ENCODE peak calls at places on chromosomes 11 and 22, in nine cellular contexts. W is upper lobe of right lung, M is cardiac muscle cell, S is lower leg skin, V is GM06990, K is fibroblast of pulmonary artery, R is left lung, A is neural progenitor cell, N is mucosa of descending colon. D is an unnamed sample.

GRCh38 chr11:16779436-16779835 is 41.0 kb downstream of the C11orf58 start:
- DNase-seq in W (peak), M (no peak), S (peak), V (no peak), K (no peak), R (peak), A (no peak), N (peak), D (no peak)

GRCh38 chr22:30605449-30606110 is 1.4 kb upstream of the TCN2 start:
- DNase-seq in W (no peak), M (peak), S (no peak), V (peak), K (peak), R (peak), A (peak), N (peak), D (peak)

GRCh38 chr11:3808846-3809623 is 675 bp downstream of the PGAP2 start:
- DNase-seq in W (no peak), M (peak), S (no peak), V (no peak), K (peak), R (peak), A (peak), N (peak), D (peak)

GRCh38 chr11:132099692-132100091 is 729.3 kb downstream of the NTM start:
- DNase-seq in W (no peak), M (peak), S (no peak), V (no peak), K (no peak), R (no peak), A (peak), N (peak), D (peak)

GRCh38 chr22:37173709-37174108 is 14.3 kb downstream of the C1QTNF6 start:
- DNase-seq in W (no peak), M (no peak), S (peak), V (no peak), K (peak), R (peak), A (no peak), N (no peak), D (no peak)

GRCh38 chr11:31397239-31397834 is 27.7 kb downstream of the DNAJC24 start:
- DNase-seq in W (no peak), M (peak), S (no peak), V (no peak), K (peak), R (no peak), A (peak), N (no peak), D (peak)

GRCh38 chr11:66467756-66468155 is 1.1 kb downstream of the PELI3 start:
- DNase-seq in W (no peak), M (peak), S (no peak), V (no peak), K (no peak), R (peak), A (peak), N (peak), D (no peak)

GRCh38 chr22:20498913-20499312 is 3.3 kb upstream of the KLHL22 start:
- DNase-seq in W (no peak), M (no peak), S (no peak), V (no peak), K (no peak), R (no peak), A (no peak), N (no peak), D (peak)

GRCh38 chr11:67696998-67697397 is 22.6 kb upstream of the ALDH3B2 start:
- DNase-seq in W (no peak), M (no peak), S (peak), V (no peak), K (no peak), R (no peak), A (no peak), N (no peak), D (no peak)

GRCh38 chr11:67697846-67698245 is 23.4 kb upstream of the ALDH3B2 start:
- DNase-seq in W (no peak), M (no peak), S (no peak), V (no peak), K (no peak), R (no peak), A (no peak), N (no peak), D (no peak)

GRCh38 chr11:67700141-67700540 is 25.7 kb upstream of the ALDH3B2 start:
- DNase-seq in W (no peak), M (no peak), S (no peak), V (no peak), K (no peak), R (no peak), A (peak), N (no peak), D (no peak)

GRCh38 chr11:67699521-67699920 is 25.1 kb upstream of the ALDH3B2 start:
- DNase-seq in W (no peak), M (no peak), S (peak), V (no peak), K (peak), R (no peak), A (no peak), N (no peak), D (peak)

GRCh38 chr11:67698247-67698646 is 23.8 kb upstream of the ALDH3B2 start:
- DNase-seq in W (no peak), M (no peak), S (no peak), V (peak), K (no peak), R (no peak), A (no peak), N (no peak), D (peak)
- TF ChIP-seq CTCF in W (no peak), M (no peak), S (no peak), V (peak), K (peak), R (no peak), A (no peak), N (no peak), D (no peak)

GRCh38 chr11:45778341-45778740 is 26.6 kb upstream of the SLC35C1 start:
- DNase-seq in W (no peak), M (no peak), S (peak), V (no peak), K (no peak), R (no peak), A (no peak), N (no peak), D (no peak)

GRCh38 chr11:45774786-45775185 is 30.2 kb upstream of the SLC35C1 start:
- DNase-seq in W (no peak), M (no peak), S (peak), V (no peak), K (no peak), R (no peak), A (no peak), N (no peak), D (no peak)

GRCh38 chr11:45774023-45774655 is 30.8 kb upstream of the SLC35C1 start:
- DNase-seq in W (peak), M (no peak), S (peak), V (no peak), K (no peak), R (no peak), A (no peak), N (no peak), D (no peak)

GRCh38 chr11:45777127-45777969 is 27.6 kb upstream of the SLC35C1 start:
- DNase-seq in W (no peak), M (no peak), S (peak), V (no peak), K (peak), R (no peak), A (no peak), N (no peak), D (no peak)

GRCh38 chr11:45779602-45780001 is 25.3 kb upstream of the SLC35C1 start:
- DNase-seq in W (no peak), M (no peak), S (peak), V (no peak), K (no peak), R (no peak), A (no peak), N (no peak), D (no peak)
- H3K4me3 ChIP-seq in W (no peak), M (no peak), S (no peak), V (no peak), K (no peak), R (no peak), A (no peak), N (no peak), D (no peak)

GRCh38 chr11:58691675-58692074 is 40.1 kb downstream of the GLYAT start:
- DNase-seq in W (no peak), M (no peak), S (no peak), V (no peak), K (no peak), R (no peak), A (no peak), N (no peak), D (no peak)

GRCh38 chr11:58685973-58686720 is 45.6 kb downstream of the GLYAT start:
- DNase-seq in W (no peak), M (no peak), S (no peak), V (no peak), K (no peak), R (no peak), A (no peak), N (no peak), D (no peak)

DNA sequence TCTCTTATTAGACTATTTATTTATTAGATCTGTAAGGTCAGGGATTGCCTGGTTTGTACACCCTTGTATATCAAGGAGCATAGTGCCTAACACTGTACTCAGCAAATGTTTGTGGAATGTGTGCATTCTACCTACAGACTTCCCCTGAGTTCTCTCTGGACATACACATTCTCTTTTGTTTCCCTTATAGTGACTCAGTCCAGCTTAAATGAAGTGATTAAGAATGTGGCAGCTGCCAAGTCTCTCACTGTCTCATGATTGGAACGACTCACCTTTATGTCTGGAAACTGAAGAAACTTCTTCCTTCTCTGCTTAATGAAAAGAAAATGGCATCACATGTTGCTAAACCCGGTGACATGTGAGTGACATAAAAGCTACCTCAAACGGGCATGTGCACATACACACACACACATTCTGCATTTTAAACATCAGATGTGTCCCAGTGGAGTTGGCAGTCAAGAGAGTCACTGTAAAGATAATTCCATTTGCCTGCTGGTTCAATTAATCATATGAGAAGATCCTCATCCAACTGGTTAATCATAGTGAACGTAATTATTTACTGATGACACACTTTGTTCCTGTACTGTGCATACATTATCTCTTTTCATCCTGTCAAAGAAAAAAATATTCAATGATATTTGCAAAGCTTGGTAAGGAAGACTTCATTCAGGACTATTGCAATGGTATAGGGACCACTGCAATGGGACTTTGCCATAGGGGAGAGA is 42.8 kb downstream of the GLYAT start:
- DNase-seq in W (no peak), M (no peak), S (no peak), V (no peak), K (no peak), R (no peak), A (no peak), N (no peak), D (peak)
- TF ChIP-seq CTCF in W (no peak), M (no peak), S (no peak), V (no peak), K (no peak), R (no peak), A (no peak), N (no peak), D (no peak)

DNA sequence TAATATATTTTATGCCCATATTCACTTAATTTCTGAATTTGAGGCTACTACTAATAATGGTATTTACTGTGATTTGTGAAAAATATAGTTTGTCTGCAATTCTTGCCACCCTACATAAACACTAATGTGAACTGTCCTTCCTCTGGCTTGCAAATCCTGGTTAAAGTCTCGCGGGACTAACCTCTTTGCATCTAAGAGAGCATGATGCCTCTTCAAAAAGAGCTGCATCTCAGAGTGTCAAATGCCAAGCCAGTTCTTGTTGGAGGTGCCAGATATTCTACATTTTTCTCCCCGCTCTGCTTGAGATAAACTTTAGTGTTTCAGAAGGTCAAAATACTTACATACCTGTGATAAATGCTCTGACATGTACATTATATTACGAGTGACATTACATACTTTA is 2.1 kb downstream of the ARHGAP42 start:
- DNase-seq in W (no peak), M (peak), S (no peak), V (no peak), K (peak), R (no peak), A (no peak), N (no peak), D (no peak)
- H3K4me3 ChIP-seq in W (peak), M (peak), S (no peak), V (no peak), K (peak), R (peak), A (no peak), N (no peak), D (no peak)

GRCh38 chr22:50459443-50460140 is 15.2 kb downstream of the SBF1 start:
- DNase-seq in W (no peak), M (no peak), S (no peak), V (no peak), K (no peak), R (no peak), A (no peak), N (no peak), D (no peak)
- TF ChIP-seq CTCF in W (no peak), M (no peak), S (no peak), V (peak), K (no peak), R (no peak), A (no peak), N (no peak), D (no peak)

DNA sequence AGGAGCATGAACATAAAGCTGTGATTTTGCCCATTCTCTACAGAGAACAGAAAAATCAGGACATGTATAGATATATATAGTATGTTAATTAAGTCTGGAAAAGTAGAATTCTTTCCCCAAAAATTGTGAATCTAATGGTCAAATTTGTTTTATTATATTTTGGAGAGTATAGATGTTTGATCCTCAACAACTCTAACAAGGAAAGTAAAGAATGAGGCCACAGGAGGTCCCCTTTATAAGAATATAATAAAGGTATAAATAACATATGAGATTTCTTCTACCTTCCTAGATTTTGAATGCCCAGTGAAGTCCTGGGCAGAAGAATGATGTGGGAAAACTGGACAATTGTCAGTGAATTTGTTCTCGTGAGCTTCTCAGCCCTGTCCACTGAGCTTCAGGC is at the start of gene OR10A4:
- DNase-seq in W (no peak), M (no peak), S (no peak), V (no peak), K (no peak), R (no peak), A (no peak), N (no peak), D (no peak)
- H3K4me3 ChIP-seq in W (no peak), M (no peak), S (no peak), V (no peak), K (no peak), R (no peak), A (no peak), N (no peak), D (no peak)

DNA sequence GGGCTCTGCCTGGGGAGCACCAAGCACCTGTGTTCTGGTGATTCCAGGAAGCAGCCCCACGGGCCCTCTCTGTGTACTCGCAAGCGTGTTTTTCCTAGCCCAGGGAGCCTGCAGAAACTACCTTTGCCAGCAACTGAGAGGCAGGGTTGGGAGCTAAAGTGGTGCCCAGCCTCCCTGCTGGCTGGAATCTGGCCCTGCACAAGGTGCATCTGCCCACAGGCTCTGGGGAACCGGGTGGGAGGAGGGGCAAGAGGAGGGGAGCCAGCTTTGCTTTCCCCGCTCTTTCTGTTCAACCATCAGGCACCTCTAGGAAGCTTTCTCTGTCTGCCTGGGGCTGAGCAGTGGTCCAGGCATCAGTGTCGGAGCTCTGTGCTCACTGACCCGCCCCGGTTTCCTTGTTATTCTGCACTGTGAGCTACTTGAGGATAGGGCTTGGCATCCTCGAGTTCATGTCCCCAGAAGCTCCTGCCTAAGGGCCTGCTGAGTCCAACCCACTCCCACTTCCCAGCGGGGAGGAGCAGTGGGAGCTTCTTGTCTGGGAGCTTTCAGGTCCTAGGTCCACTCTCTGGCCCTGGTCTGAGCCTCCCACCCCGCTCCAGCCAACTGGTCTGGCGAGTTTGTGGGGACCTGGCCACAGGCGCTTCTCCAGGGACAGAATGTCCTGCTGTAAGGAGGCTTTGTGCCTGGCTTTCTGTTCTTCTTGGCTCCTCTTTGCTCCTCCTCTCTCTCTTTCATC is 14.9 kb downstream of the DAGLA start:
- DNase-seq in W (peak), M (peak), S (no peak), V (no peak), K (no peak), R (no peak), A (peak), N (no peak), D (no peak)
- TF ChIP-seq CTCF in W (peak), M (peak), S (no peak), V (no peak), K (no peak), R (no peak), A (peak), N (no peak), D (no peak)

GRCh38 chr11:69497221-69497787 is 15.8 kb downstream of the LINC01488 start:
- DNase-seq in W (peak), M (peak), S (no peak), V (no peak), K (peak), R (peak), A (peak), N (peak), D (peak)
- H3K4me3 ChIP-seq in W (no peak), M (no peak), S (no peak), V (no peak), K (no peak), R (no peak), A (no peak), N (no peak), D (no peak)

GRCh38 chr11:34356130-34356529 is 1.7 kb downstream of the ABTB2 start:
- DNase-seq in W (no peak), M (no peak), S (no peak), V (no peak), K (no peak), R (no peak), A (peak), N (no peak), D (no peak)
- TF ChIP-seq CTCF in W (no peak), M (no peak), S (no peak), V (peak), K (no peak), R (no peak), A (peak), N (no peak), D (no peak)

D was measured in epithelial cell of esophagus.